ENCODE peak calls at places on chromosomes 5 and 9, in five cellular contexts. R, T, Y, A and H are unnamed samples.

GRCh38 chr5:142829821-142830220 is 59.6 kb downstream of the ARHGAP26 start:
- DNase-seq in Y (no peak), T (no peak), A (peak; percentile 50), R (no peak), H (no peak)

GRCh38 chr9:131616983-131617604 is 71.8 kb downstream of the PRRT1B start:
- DNase-seq in R (no peak), T (no peak), A (peak; percentile 44), Y (no peak), H (no peak)

GRCh38 chr9:108191065-108191464 is 664.7 kb downstream of the ACTL7B start:
- DNase-seq in R (no peak), A (no peak), T (no peak), Y (no peak), H (no peak)

GRCh38 chr5:108220834-108221233 is 161.1 kb downstream of the FBXL17 start:
- DNase-seq in R (no peak), A (no peak), Y (no peak), T (no peak), H (no peak)

GRCh38 chr9:21836437-21837161 is 34.2 kb downstream of the MTAP start:
- DNase-seq in T (no peak), R (no peak), A (peak; percentile 95), Y (no peak), H (no peak)

GRCh38 chr9:135980926-135981630 is 19.9 kb upstream of the UBAC1 start:
- DNase-seq in Y (no peak), T (no peak), A (no peak), R (no peak), H (no peak)

GRCh38 chr5:167888395-167888794 is 403.1 kb upstream of the WWC1 start:
- DNase-seq in T (no peak), Y (no peak), R (no peak), A (no peak), H (no peak)

GRCh38 chr5:73968246-73968645 is 342.2 kb downstream of the ARHGEF28 start:
- DNase-seq in A (no peak), R (no peak), Y (no peak), T (no peak), H (no peak)

GRCh38 chr9:122777935-122778671 is 10.6 kb upstream of the OR5C1 start:
- DNase-seq in A (no peak), T (no peak), Y (no peak), R (no peak), H (no peak)

GRCh38 chr9:127746959-127747569 is 12.0 kb upstream of the TOR2A start:
- DNase-seq in T (peak; percentile 72), Y (no peak), R (no peak), A (no peak), H (no peak)

GRCh38 chr9:128921881-128922763 is 1.3 kb downstream of the PHYHD1 start:
- DNase-seq in A (peak; percentile 83), T (peak; percentile 91), Y (no peak), R (peak; percentile 69), H (peak; percentile 70)

GRCh38 chr9:117868594-117868993 is 164.4 kb downstream of the TLR4 start:
- DNase-seq in T (no peak), Y (peak; percentile 36), R (no peak), A (no peak), H (no peak)

GRCh38 chr5:15968994-15969393 is 210.6 kb downstream of the MARCHF11 start:
- DNase-seq in Y (no peak), A (no peak), R (peak; percentile 28), T (no peak), H (no peak)

GRCh38 chr5:125257057-125257970 is 510.9 kb upstream of the ZNF608 start:
- DNase-seq in A (no peak), Y (peak; percentile 31), T (no peak), R (no peak), H (no peak)

GRCh38 chr9:33452828-33453271 is 5.5 kb upstream of the AQP3 start:
- DNase-seq in A (peak; percentile 88), T (no peak), R (peak; percentile 48), Y (peak; percentile 19), H (peak; percentile 68)

GRCh38 chr5:178336889-178337785 is 104.5 kb upstream of the PHYKPL start:
- DNase-seq in R (no peak), Y (no peak), T (peak; percentile 74), A (no peak), H (peak; percentile 11)

GRCh38 chr5:17096975-17097695 is 120.3 kb upstream of the BASP1 start:
- DNase-seq in R (no peak), T (no peak), A (no peak), Y (no peak), H (no peak)

GRCh38 chr9:5869315-5870019 is 21.2 kb upstream of the MLANA start:
- DNase-seq in R (no peak), Y (no peak), T (no peak), A (no peak), H (no peak)

GRCh38 chr9:122236681-122237080 is 7.9 kb upstream of the LHX6 start:
- DNase-seq in R (no peak), A (no peak), Y (no peak), T (no peak), H (no peak)

GRCh38 chr9:22052376-22052945 is 43.4 kb upstream of the CDKN2B start:
- DNase-seq in R (no peak), Y (no peak), T (no peak), A (peak; percentile 91), H (no peak)

GRCh38 chr9:64773491-64773931 is 511.5 kb downstream of the FOXD4L5 start:
- DNase-seq in R (no peak), Y (no peak), T (peak; percentile 71), A (peak; percentile 5), H (no peak)

GRCh38 chr9:14057347-14058077 is 256.4 kb downstream of the NFIB start:
- DNase-seq in A (peak; percentile 40), Y (no peak), T (no peak), R (no peak), H (no peak)

GRCh38 chr9:89073397-89073796 is 82.1 kb downstream of the S1PR3 start:
- DNase-seq in R (no peak), A (no peak), Y (no peak), T (no peak), H (no peak)

GRCh38 chr5:100890514-100891008 is 12.5 kb downstream of the ST8SIA4 start:
- DNase-seq in A (peak; percentile 44), R (no peak), Y (no peak), T (no peak), H (no peak)

GRCh38 chr5:149960272-149961185 is at the start of gene SLC26A2:
- DNase-seq in R (peak; percentile 98), Y (peak; percentile 100), T (peak; percentile 98), A (peak; percentile 99), H (peak; percentile 98)
- TF ChIP-seq CTCF in R (no peak), Y (peak; percentile 35), T (no peak), A (no peak), H (peak; percentile 9)

GRCh38 chr5:88141695-88141979 is 127.0 kb downstream of the TMEM161B start:
- DNase-seq in T (no peak), Y (no peak), A (no peak), R (no peak), H (no peak)

GRCh38 chr5:88142801-88143692 is 125.6 kb downstream of the TMEM161B start:
- DNase-seq in R (peak; percentile 50), Y (no peak), A (peak; percentile 6), T (no peak), H (no peak)

GRCh38 chr5:88143693-88144218 is 124.9 kb downstream of the TMEM161B start:
- DNase-seq in T (peak; percentile 50), A (no peak), R (no peak), Y (no peak), H (no peak)

GRCh38 chr5:88140396-88140862 is 128.2 kb downstream of the TMEM161B start:
- DNase-seq in Y (peak; percentile 86), T (peak; percentile 62), R (peak; percentile 30), A (no peak), H (no peak)

DNA sequence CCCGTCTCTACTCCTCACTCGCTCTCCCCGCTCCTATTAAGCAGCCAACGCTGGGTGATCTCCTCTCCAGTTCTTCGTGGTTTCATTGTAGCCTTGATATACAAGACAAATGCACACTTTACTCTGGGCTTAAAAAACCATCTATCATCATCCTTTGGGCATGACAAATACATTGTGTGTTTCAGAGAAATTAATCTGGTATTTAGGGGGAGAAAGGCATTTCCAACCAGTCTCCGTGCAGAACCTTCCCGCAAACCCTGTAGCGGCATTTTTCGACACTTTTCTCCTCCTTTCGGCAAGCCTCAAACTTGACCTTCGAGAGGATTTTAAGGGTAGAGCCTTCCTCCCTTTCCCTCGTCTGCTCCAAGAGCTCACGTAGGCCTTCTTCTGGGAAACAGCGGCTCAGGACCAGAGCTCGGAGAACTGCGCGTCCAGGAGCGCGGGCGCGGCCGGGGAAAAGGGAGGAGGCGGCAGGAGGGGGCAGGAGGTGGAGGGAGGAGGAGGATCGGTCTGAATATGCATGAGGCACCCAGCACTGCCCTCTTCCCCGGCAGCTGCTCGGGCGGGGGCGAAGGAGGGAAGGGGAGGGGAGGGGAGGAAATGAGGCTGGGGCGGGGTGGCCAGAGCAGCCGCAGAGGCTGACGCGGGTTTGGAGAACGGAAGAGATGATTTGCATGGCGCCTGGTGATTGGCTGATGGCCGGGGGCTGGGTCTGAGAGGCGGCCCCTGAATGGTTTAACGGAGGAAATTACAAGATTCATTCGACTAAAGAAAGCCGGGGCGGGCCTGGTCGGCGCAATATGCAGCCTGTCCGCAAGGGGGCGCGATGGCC is 127.6 kb downstream of the TMEM161B start:
- DNase-seq in Y (peak; percentile 100), T (peak; percentile 97), R (peak; percentile 96), A (peak; percentile 98), H (peak; percentile 97)
- H3K27me3 ChIP-seq in Y (no peaks in the 10 kb centered on the region), T (no peaks in the 10 kb centered on the region), R (peaks cover 12% of the 10 kb centered on the region), A (peaks cover 85% of the 10 kb centered on the region), H (peaks cover 15% of the 10 kb centered on the region)

DNA sequence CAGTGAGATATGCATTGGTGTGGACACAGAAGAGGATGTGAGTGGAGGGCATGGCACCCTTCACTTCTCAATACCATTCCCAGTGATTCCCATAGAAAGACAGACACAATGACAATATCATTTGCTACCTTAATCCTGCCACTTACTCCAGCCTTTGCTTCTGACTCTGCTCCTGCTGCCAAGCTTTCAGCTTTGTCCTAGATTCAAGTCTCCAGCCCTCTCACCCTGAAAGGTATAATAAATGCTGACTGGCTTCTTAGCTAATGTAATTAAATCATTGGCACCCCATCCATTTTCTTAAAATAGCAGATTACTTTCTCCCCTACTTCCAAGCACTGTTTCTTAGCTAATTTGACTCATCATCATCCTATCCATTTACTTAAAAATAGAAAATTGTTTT is 41.1 kb upstream of the CDC42SE2 start:
- DNase-seq in T (no peak), Y (no peak), A (no peak), R (no peak), H (no peak)
- H3K4me3 ChIP-seq in T (no peak overlapping the region), Y (no peak overlapping the region), A (no peak overlapping the region), R (no peak overlapping the region), H (no peak overlapping the region)

GRCh38 chr5:98110270-98110669 is 663.2 kb upstream of the RGMB start:
- DNase-seq in R (no peak), A (peak; percentile 53), T (no peak), Y (no peak), H (no peak)

GRCh38 chr5:98110791-98111190 is 662.7 kb upstream of the RGMB start:
- DNase-seq in Y (no peak), T (no peak), R (no peak), A (no peak), H (no peak)

GRCh38 chr5:98109561-98110006 is 663.9 kb upstream of the RGMB start:
- DNase-seq in Y (no peak), R (no peak), A (peak; percentile 48), T (no peak), H (no peak)

GRCh38 chr5:98108497-98108896 is 665.0 kb upstream of the RGMB start:
- DNase-seq in R (no peak), A (peak; percentile 59), T (no peak), Y (no peak), H (no peak)

DNA sequence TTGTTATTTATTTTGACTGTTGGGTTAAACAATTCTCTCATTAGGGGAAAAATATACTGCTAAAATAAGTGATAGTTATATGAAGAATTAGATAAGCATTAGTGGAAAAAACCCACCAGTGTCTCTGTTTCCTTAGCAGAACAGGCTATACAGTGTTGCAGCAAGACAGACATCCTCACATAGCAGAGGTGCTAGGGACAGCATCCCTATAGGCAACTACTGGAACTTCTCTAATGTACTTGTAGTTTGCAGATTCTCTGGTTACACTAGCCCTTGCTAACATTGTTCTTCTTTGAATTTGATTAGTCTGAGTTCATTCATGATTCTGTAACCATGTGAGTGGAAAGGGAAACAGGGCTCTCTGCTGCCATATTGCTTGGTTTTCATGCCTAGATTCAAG is 661.8 kb upstream of the RGMB start:
- DNase-seq in A (no peak), R (no peak), T (no peak), Y (no peak), H (no peak)
- TF ChIP-seq CTCF in A (no peak), R (no peak), T (no peak), Y (no peak), H (no peak)